ENCODE peak calls at places on chromosomes 2 and 18, in eight cellular contexts. L, A, R, T, G, P, W and O are unnamed samples.

GRCh38 chr2:232887171-232887850 is 17.2 kb downstream of the SNORC start:
- DNase-seq in A (peak; percentile 40), W (no peak), R (no peak), G (no peak), P (no peak), L (no peak), T (no peak), O (no peak)

GRCh38 chr2:121709776-121710469 is 26.8 kb downstream of the NIFK start:
- DNase-seq in T (no peak), A (no peak), W (no peak), G (no peak), L (no peak), R (no peak), P (no peak), O (no peak)

GRCh38 chr18:43681661-43682060 is 404.4 kb upstream of the SYT4 start:
- DNase-seq in W (no peak), T (no peak), A (no peak), R (no peak), G (peak; percentile 94), L (no peak), P (no peak), O (no peak)

GRCh38 chr2:127672341-127673303 is 2.7 kb downstream of the LIMS2 start:
- DNase-seq in A (no peak), R (no peak), P (no peak), L (no peak), T (no peak), G (no peak), W (no peak), O (no peak)

GRCh38 chr2:147331790-147332419 is 512.9 kb upstream of the ACVR2A start:
- DNase-seq in G (peak; percentile 7), A (no peak), R (no peak), T (peak; percentile 7), W (peak; percentile 73), L (no peak), P (peak; percentile 21), O (peak; percentile 14)

GRCh38 chr2:10252651-10253050 is 50.1 kb upstream of the HPCAL1 start:
- DNase-seq in A (no peak), P (no peak), W (no peak), R (no peak), G (peak; percentile 25), L (no peak), T (no peak), O (no peak)

GRCh38 chr2:163732718-163733117 is 3.1 kb downstream of the FIGN start:
- DNase-seq in L (no peak), R (no peak), P (no peak), W (no peak), G (peak; percentile 53), A (no peak), T (no peak), O (peak; percentile 49)

GRCh38 chr2:32863326-32863725 is 83.4 kb upstream of the LTBP1 start:
- DNase-seq in W (no peak), L (no peak), A (no peak), G (no peak), P (no peak), T (no peak), R (no peak), O (no peak)

GRCh38 chr2:221337957-221338685 is 234.0 kb downstream of the EPHA4 start:
- DNase-seq in L (no peak), T (no peak), G (no peak), P (no peak), W (no peak), R (no peak), A (no peak), O (no peak)

GRCh38 chr2:152571035-152571766 is 146.1 kb downstream of the PRPF40A start:
- DNase-seq in P (no peak), T (no peak), A (no peak), W (no peak), G (peak; percentile 60), R (peak; percentile 25), L (no peak), O (no peak)

GRCh38 chr2:188522517-188522916 is 230.8 kb downstream of the GULP1 start:
- DNase-seq in L (no peak), T (no peak), P (no peak), G (no peak), W (no peak), A (no peak), R (no peak), O (no peak)

GRCh38 chr2:134169788-134170187 is 84.1 kb upstream of the MGAT5 start:
- DNase-seq in R (no peak), A (no peak), W (no peak), P (no peak), T (no peak), G (no peak), L (no peak), O (no peak)